ENCODE peak calls at places on chromosomes 3 and 15, in eight cellular contexts. I is sigmoid colon, Z is Panc1, K is transverse colon, F is HL-60, Y is HepG2, N is GM23338, X is spleen. O is an unnamed sample.

GRCh38 chr15:74291101-74292071 is 55.3 kb downstream of the CCDC33 start:
- DNase-seq in I (peak), Z (no peak), K (peak), F (peak), Y (peak), N (peak), X (peak), O (peak)

GRCh38 chr3:124281453-124282316 is 289.8 kb upstream of the ROPN1 start:
- DNase-seq in I (no peak), Z (no peak), K (peak), F (no peak), Y (peak), N (peak), X (no peak), O (no peak)

GRCh38 chr3:12870942-12871341 is 29.6 kb upstream of the RPL32 start:
- DNase-seq in I (peak), Z (no peak), K (peak), F (no peak), Y (no peak), N (no peak), X (peak), O (no peak)

GRCh38 chr15:48946088-48946839 is 17.5 kb downstream of the SHC4 start:
- DNase-seq in I (no peak), Z (no peak), K (no peak), F (peak), Y (no peak), N (no peak), X (no peak), O (no peak)

GRCh38 chr3:37279226-37279625 is 104.8 kb upstream of the LRRFIP2 start:
- DNase-seq in I (no peak), Z (no peak), K (no peak), F (no peak), Y (no peak), N (no peak), X (no peak), O (no peak)

GRCh38 chr15:68732451-68732850 is 88.2 kb downstream of the ANP32A start:
- DNase-seq in I (peak), Z (no peak), K (no peak), F (no peak), Y (no peak), N (no peak), X (no peak), O (no peak)

GRCh38 chr3:150956376-150956775 is 16.2 kb downstream of the CLRN1 start:
- DNase-seq in I (no peak), Z (no peak), K (no peak), F (no peak), Y (no peak), N (no peak), X (no peak), O (no peak)

GRCh38 chr15:60973637-60974415 is 255.3 kb downstream of the RORA start:
- DNase-seq in I (no peak), Z (no peak), K (no peak), F (no peak), Y (no peak), N (no peak), X (no peak), O (no peak)

GRCh38 chr3:193730498-193730897 is 137.5 kb downstream of the OPA1 start:
- DNase-seq in I (no peak), Z (no peak), K (no peak), F (no peak), Y (no peak), N (no peak), X (no peak), O (no peak)

GRCh38 chr3:55159711-55160110 is 231.9 kb upstream of the LRTM1 start:
- DNase-seq in I (no peak), Z (no peak), K (no peak), F (no peak), Y (no peak), N (no peak), X (no peak), O (no peak)

GRCh38 chr3:23653647-23654525 is 151.9 kb upstream of the UBE2E1 start:
- DNase-seq in I (no peak), Z (no peak), K (no peak), F (no peak), Y (no peak), N (no peak), X (no peak), O (no peak)

GRCh38 chr15:70512772-70513362 is 250.5 kb downstream of the UACA start:
- DNase-seq in I (no peak), Z (no peak), K (peak), F (peak), Y (peak), N (peak), X (peak), O (no peak)

GRCh38 chr3:53161345-53161819 is 373 bp downstream of the PRKCD start:
- DNase-seq in I (peak), Z (no peak), K (peak), F (no peak), Y (no peak), N (no peak), X (peak), O (no peak)

GRCh38 chr3:15645246-15645645 is 43.7 kb downstream of the BTD start:
- DNase-seq in I (no peak), Z (no peak), K (no peak), F (no peak), Y (no peak), N (no peak), X (no peak), O (no peak)
- H3K4me3 ChIP-seq in I (no peak), Z (no peak), K (no peak), F (no peak), Y (no peak), N (no peak), X (no peak), O (no peak)

GRCh38 chr15:67174446-67174845 is 80.0 kb downstream of the AAGAB start:
- DNase-seq in I (no peak), Z (no peak), K (no peak), F (no peak), Y (no peak), N (no peak), X (no peak), O (no peak)

GRCh38 chr15:67173786-67174185 is 80.7 kb downstream of the AAGAB start:
- DNase-seq in I (peak), Z (no peak), K (no peak), F (no peak), Y (no peak), N (no peak), X (no peak), O (no peak)

GRCh38 chr15:67175643-67176071 is 78.8 kb downstream of the AAGAB start:
- DNase-seq in I (peak), Z (no peak), K (peak), F (peak), Y (no peak), N (no peak), X (no peak), O (no peak)

GRCh38 chr15:67176195-67176971 is 78.1 kb downstream of the AAGAB start:
- DNase-seq in I (no peak), Z (no peak), K (no peak), F (no peak), Y (no peak), N (peak), X (no peak), O (no peak)

DNA sequence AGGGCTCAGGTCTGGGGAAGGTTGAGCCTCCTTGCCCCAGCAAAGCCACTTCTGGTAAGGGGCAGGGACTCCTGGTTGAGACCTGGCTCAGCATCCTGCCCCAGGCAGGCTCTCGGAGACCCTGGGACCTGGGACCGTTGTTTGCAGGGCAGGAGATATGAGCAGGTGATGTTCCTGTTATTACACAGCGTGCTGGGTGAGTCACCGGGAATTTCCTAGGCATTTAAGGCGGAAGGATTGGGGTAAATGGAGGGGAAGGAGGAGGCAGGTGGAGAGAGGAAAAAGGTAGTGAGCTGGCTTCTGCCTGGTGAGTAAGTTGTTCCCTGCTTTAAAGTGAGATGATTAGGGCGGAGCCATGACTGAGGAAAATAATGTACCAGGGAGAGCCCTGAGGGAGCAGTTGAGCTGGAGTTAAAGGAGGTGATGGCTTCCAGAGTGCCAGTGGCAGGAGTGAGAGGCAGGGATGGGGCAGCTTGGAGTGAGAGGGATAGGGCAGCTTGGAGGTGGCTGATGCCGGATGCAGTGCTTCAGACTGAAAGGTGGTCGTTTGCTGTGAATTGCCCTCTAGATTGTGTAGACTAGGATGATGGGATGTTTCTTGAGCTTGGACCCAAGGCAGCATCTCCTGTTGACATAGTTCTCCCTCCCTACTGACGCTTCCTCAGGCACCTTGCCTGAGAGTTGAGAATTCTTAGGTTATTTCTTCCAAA is 79.4 kb downstream of the AAGAB start:
- DNase-seq in I (peak), Z (peak), K (no peak), F (no peak), Y (no peak), N (no peak), X (no peak), O (no peak)
- TF ChIP-seq POLR2AphosphoS5 in I (no peak), Z (peak), K (no peak), F (no peak), Y (no peak), N (no peak), X (peak), O (no peak)

GRCh38 chr15:101254157-101255065 is 2.6 kb upstream of the CHSY1 start:
- DNase-seq in I (no peak), Z (no peak), K (no peak), F (no peak), Y (no peak), N (peak), X (no peak), O (no peak)

GRCh38 chr15:101252836-101253235 is 988 bp upstream of the CHSY1 start:
- DNase-seq in I (no peak), Z (no peak), K (no peak), F (no peak), Y (no peak), N (no peak), X (no peak), O (no peak)

GRCh38 chr15:101250931-101251829 is 668 bp downstream of the CHSY1 start:
- DNase-seq in I (peak), Z (no peak), K (no peak), F (no peak), Y (no peak), N (peak), X (peak), O (no peak)

GRCh38 chr15:101250331-101250730 is 1.5 kb downstream of the CHSY1 start:
- DNase-seq in I (no peak), Z (no peak), K (no peak), F (no peak), Y (no peak), N (no peak), X (no peak), O (no peak)

DNA sequence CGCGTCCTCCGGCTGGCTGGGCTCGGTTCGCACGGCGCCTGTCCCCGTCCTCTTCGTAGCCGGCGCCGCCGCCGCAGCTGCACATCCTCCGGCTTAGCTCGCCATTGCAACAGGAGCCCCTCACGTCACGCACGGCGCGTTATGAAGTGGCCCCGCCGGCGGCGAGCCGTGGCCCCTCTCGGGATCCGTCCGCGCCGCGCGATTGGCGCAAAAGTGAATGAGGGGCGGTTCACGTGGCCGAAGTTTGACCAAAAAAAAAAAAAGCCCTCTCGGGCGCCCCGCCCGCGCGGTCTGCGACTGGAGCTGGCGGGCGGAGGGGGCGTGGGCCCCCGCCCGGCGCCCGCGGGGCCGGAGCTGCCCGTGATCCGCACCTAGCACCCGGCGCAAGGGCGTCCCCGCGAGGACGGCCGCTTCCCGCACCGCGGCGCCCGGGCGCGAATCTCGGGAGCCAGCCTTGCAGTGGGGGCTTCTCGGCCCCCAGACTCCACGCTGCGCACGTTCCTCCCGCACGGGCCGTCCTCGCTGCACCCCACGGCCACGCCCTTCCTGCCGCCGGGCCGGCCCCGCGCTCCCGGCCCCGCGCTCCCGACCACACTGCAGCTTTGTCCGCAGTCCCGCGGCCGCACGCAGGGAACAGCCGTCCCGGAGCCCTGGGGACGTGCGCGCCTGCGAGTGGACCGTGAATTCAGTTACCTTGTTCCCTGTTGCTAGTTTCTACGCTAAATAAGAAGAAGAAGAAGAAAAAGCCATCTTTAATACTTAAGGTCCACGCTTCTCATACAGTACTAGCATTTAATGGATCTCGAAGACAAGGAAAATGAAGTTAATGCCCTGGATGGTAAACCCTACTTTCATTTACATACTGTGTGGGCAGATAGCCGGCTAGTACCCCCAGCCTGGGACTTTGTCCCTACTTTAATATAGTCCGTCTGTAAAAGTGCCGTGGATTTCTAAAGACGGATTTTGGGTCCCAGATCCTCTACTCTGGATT is at the start of gene CHSY1:
- DNase-seq in I (peak), Z (peak), K (peak), F (peak), Y (peak), N (peak), X (peak), O (no peak)
- H3K4me3 ChIP-seq in I (peak), Z (peak), K (peak), F (peak), Y (peak), N (peak), X (peak), O (peak)

GRCh38 chr3:25448750-25449684 is 21.0 kb downstream of the RARB start:
- DNase-seq in I (peak), Z (no peak), K (peak), F (no peak), Y (peak), N (no peak), X (peak), O (no peak)
- TF ChIP-seq POLR2AphosphoS5 in I (no peak), Z (no peak), K (no peak), F (no peak), Y (no peak), N (no peak), X (peak), O (no peak)

GRCh38 chr3:184525337-184526157 is 36.0 kb upstream of the EPHB3 start:
- DNase-seq in I (no peak), Z (no peak), K (no peak), F (no peak), Y (no peak), N (peak), X (peak), O (no peak)
- H3K4me3 ChIP-seq in I (peak), Z (peak), K (no peak), F (peak), Y (peak), N (peak), X (peak), O (peak)

GRCh38 chr3:127699098-127699945 is 26.6 kb downstream of the ABTB1 start:
- DNase-seq in I (no peak), Z (no peak), K (no peak), F (no peak), Y (no peak), N (no peak), X (peak), O (no peak)
- TF ChIP-seq POLR2AphosphoS5 in I (no peak), Z (no peak), K (no peak), F (no peak), Y (no peak), N (no peak), X (peak), O (no peak)

DNA sequence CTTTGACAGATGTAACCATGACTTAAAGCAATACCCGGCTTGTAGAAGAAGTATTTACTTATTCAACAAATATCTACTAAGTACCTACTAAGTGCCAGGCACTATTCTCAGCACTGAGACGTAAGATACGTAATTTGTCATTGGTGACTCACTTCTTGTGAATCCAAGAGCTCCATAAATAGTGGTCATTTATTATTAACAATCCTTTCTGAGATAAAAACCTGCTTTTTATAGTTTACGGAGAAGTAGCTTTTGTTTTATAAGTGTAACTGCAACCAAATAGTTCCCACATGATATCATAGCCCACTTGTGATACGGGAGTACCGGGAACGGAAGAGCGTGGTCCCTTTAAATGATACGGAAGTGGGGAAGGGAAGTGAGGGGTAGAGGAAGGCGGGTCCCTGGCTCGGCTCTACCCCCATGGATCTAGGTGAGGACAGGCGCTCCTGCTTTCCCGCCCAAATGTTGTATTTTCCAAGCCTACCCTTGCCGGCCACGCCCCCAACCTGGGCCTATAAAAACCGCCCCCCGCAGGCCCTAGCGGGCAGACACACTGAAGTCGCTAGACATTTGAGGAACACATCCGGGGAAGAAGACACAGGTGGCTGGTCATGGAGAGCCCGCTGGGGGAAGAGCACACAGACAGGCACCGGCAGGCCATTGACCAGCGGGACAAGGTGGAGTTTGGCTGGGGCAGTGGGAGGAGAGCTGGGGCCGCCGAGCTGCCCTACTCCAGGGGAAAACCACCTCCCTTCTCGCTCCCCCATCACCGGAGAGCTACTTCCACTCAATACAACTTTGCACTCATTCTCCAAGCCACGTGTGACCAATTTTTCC is at the start of gene SAMMSON:
- DNase-seq in I (no peak), Z (no peak), K (no peak), F (no peak), Y (no peak), N (peak), X (no peak), O (no peak)
- H3K4me3 ChIP-seq in I (peak), Z (no peak), K (no peak), F (no peak), Y (no peak), N (no peak), X (no peak), O (peak)

GRCh38 chr3:155462672-155463071 is 169.2 kb upstream of the STRIT1 start:
- DNase-seq in I (no peak), Z (no peak), K (no peak), F (no peak), Y (no peak), N (no peak), X (no peak), O (peak)
- TF ChIP-seq POLR2AphosphoS5 in I (no peak), Z (no peak), K (no peak), F (no peak), Y (no peak), N (no peak), X (no peak), O (no peak)

GRCh38 chr3:147651107-147651506 is 241.9 kb downstream of the ZIC1 start:
- DNase-seq in I (no peak), Z (no peak), K (no peak), F (no peak), Y (no peak), N (no peak), X (no peak), O (no peak)
- H3K4me3 ChIP-seq in I (no peak), Z (no peak), K (no peak), F (no peak), Y (no peak), N (no peak), X (no peak), O (no peak)